ENCODE peak calls at places on chromosomes 13 and 19, in nine cellular contexts. One of them, this sample, is unnamed.

GRCh38 chr13:36130168-36130541 is 1.0 kb downstream of the DCLK1 start:
- DNase-seq in progenitor cell of endocrine pancreas: no peak
- DNase-seq in tibial nerve: no peak
- DNase-seq in astrocyte: no peak
- DNase-seq in fibroblast of pulmonary artery: no peak
- DNase-seq in tibial artery: no peak
- DNase-seq in heart left ventricle: no peak
- DNase-seq in endothelial cell: no peak
- DNase-seq in K562: no peak
- DNase-seq in this sample: no peak

GRCh38 chr19:17681505-17682125 is 6.5 kb downstream of the UNC13A start:
- DNase-seq in fibroblast of pulmonary artery: peak
- DNase-seq in heart left ventricle: peak
- DNase-seq in tibial nerve: no peak
- DNase-seq in tibial artery: no peak
- DNase-seq in K562: peak
- DNase-seq in progenitor cell of endocrine pancreas: peak
- DNase-seq in astrocyte: peak
- DNase-seq in endothelial cell: peak
- DNase-seq in this sample: no peak

GRCh38 chr13:27298849-27299248 is 28.2 kb downstream of the RASL11A start:
- DNase-seq in fibroblast of pulmonary artery: no peak
- DNase-seq in astrocyte: no peak
- DNase-seq in endothelial cell: no peak
- DNase-seq in heart left ventricle: no peak
- DNase-seq in K562: no peak
- DNase-seq in progenitor cell of endocrine pancreas: no peak
- DNase-seq in tibial artery: no peak
- DNase-seq in tibial nerve: no peak
- DNase-seq in this sample: no peak

GRCh38 chr13:113998781-113999617 is 25.1 kb upstream of the C13orf46 start:
- DNase-seq in K562: no peak
- DNase-seq in tibial artery: no peak
- DNase-seq in fibroblast of pulmonary artery: no peak
- DNase-seq in tibial nerve: no peak
- DNase-seq in heart left ventricle: peak
- DNase-seq in endothelial cell: no peak
- DNase-seq in progenitor cell of endocrine pancreas: no peak
- DNase-seq in astrocyte: no peak
- DNase-seq in this sample: no peak

GRCh38 chr19:44282846-44283245 is 22.0 kb downstream of the ZNF235 start:
- DNase-seq in tibial artery: no peak
- DNase-seq in endothelial cell: no peak
- DNase-seq in heart left ventricle: no peak
- DNase-seq in progenitor cell of endocrine pancreas: no peak
- DNase-seq in tibial nerve: no peak
- DNase-seq in fibroblast of pulmonary artery: no peak
- DNase-seq in astrocyte: no peak
- DNase-seq in K562: no peak
- DNase-seq in this sample: no peak

GRCh38 chr13:49652691-49653305 is 24.5 kb downstream of the ARL11 start:
- DNase-seq in fibroblast of pulmonary artery: peak
- DNase-seq in tibial artery: no peak
- DNase-seq in progenitor cell of endocrine pancreas: no peak
- DNase-seq in heart left ventricle: no peak
- DNase-seq in astrocyte: no peak
- DNase-seq in endothelial cell: peak
- DNase-seq in K562: peak
- DNase-seq in tibial nerve: no peak
- DNase-seq in this sample: no peak

GRCh38 chr19:8238251-8238650 is 29.1 kb downstream of the CERS4 start:
- DNase-seq in heart left ventricle: no peak
- DNase-seq in fibroblast of pulmonary artery: no peak
- DNase-seq in progenitor cell of endocrine pancreas: no peak
- DNase-seq in tibial nerve: no peak
- DNase-seq in K562: no peak
- DNase-seq in tibial artery: no peak
- DNase-seq in astrocyte: no peak
- DNase-seq in endothelial cell: no peak
- DNase-seq in this sample: no peak

GRCh38 chr19:35299523-35300339 is 7.8 kb downstream of the MAG start:
- DNase-seq in tibial nerve: no peak
- DNase-seq in fibroblast of pulmonary artery: no peak
- DNase-seq in endothelial cell: no peak
- DNase-seq in astrocyte: no peak
- DNase-seq in tibial artery: no peak
- DNase-seq in progenitor cell of endocrine pancreas: no peak
- DNase-seq in heart left ventricle: no peak
- DNase-seq in K562: peak
- DNase-seq in this sample: no peak

GRCh38 chr13:79869326-79869725 is 388.4 kb downstream of the NDFIP2 start:
- DNase-seq in K562: no peak
- DNase-seq in progenitor cell of endocrine pancreas: no peak
- DNase-seq in tibial nerve: no peak
- DNase-seq in astrocyte: peak
- DNase-seq in fibroblast of pulmonary artery: peak
- DNase-seq in tibial artery: no peak
- DNase-seq in heart left ventricle: no peak
- DNase-seq in endothelial cell: no peak
- DNase-seq in this sample: no peak

GRCh38 chr13:27578121-27579030 is 42.0 kb downstream of the LNX2 start:
- DNase-seq in endothelial cell: no peak
- DNase-seq in fibroblast of pulmonary artery: peak
- DNase-seq in astrocyte: peak
- DNase-seq in tibial artery: no peak
- DNase-seq in tibial nerve: no peak
- DNase-seq in K562: no peak
- DNase-seq in progenitor cell of endocrine pancreas: no peak
- DNase-seq in heart left ventricle: no peak
- DNase-seq in this sample: peak

GRCh38 chr19:33194527-33194883 is 375 bp downstream of the LRP3 start:
- DNase-seq in astrocyte: no peak
- DNase-seq in tibial nerve: no peak
- DNase-seq in K562: no peak
- DNase-seq in tibial artery: no peak
- DNase-seq in fibroblast of pulmonary artery: no peak
- DNase-seq in endothelial cell: no peak
- DNase-seq in progenitor cell of endocrine pancreas: no peak
- DNase-seq in heart left ventricle: peak
- DNase-seq in this sample: no peak

GRCh38 chr13:84191199-84191598 is 308.9 kb upstream of the SLITRK1 start:
- DNase-seq in endothelial cell: no peak
- DNase-seq in tibial nerve: no peak
- DNase-seq in astrocyte: peak
- DNase-seq in K562: no peak
- DNase-seq in fibroblast of pulmonary artery: peak
- DNase-seq in heart left ventricle: no peak
- DNase-seq in tibial artery: no peak
- DNase-seq in progenitor cell of endocrine pancreas: no peak
- DNase-seq in this sample: no peak

GRCh38 chr13:30376426-30377311 is 45.6 kb upstream of the UBE2L5 start:
- DNase-seq in heart left ventricle: no peak
- DNase-seq in tibial artery: no peak
- DNase-seq in endothelial cell: no peak
- DNase-seq in progenitor cell of endocrine pancreas: no peak
- DNase-seq in K562: no peak
- DNase-seq in astrocyte: no peak
- DNase-seq in tibial nerve: no peak
- DNase-seq in fibroblast of pulmonary artery: no peak
- DNase-seq in this sample: no peak

GRCh38 chr13:40402931-40403412 is 263.5 kb downstream of the FOXO1 start:
- DNase-seq in astrocyte: peak
- DNase-seq in K562: no peak
- DNase-seq in fibroblast of pulmonary artery: peak
- DNase-seq in tibial nerve: no peak
- DNase-seq in progenitor cell of endocrine pancreas: no peak
- DNase-seq in endothelial cell: no peak
- DNase-seq in tibial artery: no peak
- DNase-seq in heart left ventricle: no peak
- DNase-seq in this sample: no peak

GRCh38 chr19:39539165-39539518 is 819 bp downstream of the EID2 start:
- DNase-seq in fibroblast of pulmonary artery: peak
- DNase-seq in heart left ventricle: no peak
- DNase-seq in astrocyte: peak
- DNase-seq in progenitor cell of endocrine pancreas: no peak
- DNase-seq in tibial artery: no peak
- DNase-seq in endothelial cell: no peak
- DNase-seq in K562: peak
- DNase-seq in tibial nerve: no peak
- DNase-seq in this sample: no peak

GRCh38 chr13:49610176-49610575 is 18.1 kb upstream of the ARL11 start:
- DNase-seq in progenitor cell of endocrine pancreas: no peak
- DNase-seq in endothelial cell: no peak
- DNase-seq in K562: no peak
- DNase-seq in astrocyte: no peak
- DNase-seq in tibial artery: no peak
- DNase-seq in tibial nerve: no peak
- DNase-seq in heart left ventricle: no peak
- DNase-seq in fibroblast of pulmonary artery: no peak
- DNase-seq in this sample: no peak

GRCh38 chr13:59701261-59701660 is 462.5 kb downstream of the DIAPH3 start:
- DNase-seq in endothelial cell: no peak
- DNase-seq in tibial artery: no peak
- DNase-seq in heart left ventricle: no peak
- DNase-seq in astrocyte: no peak
- DNase-seq in K562: peak
- DNase-seq in tibial nerve: no peak
- DNase-seq in progenitor cell of endocrine pancreas: no peak
- DNase-seq in fibroblast of pulmonary artery: no peak
- DNase-seq in this sample: no peak

GRCh38 chr13:59514316-59514715 is 649.4 kb downstream of the DIAPH3 start:
- DNase-seq in astrocyte: no peak
- DNase-seq in tibial artery: no peak
- DNase-seq in endothelial cell: no peak
- DNase-seq in tibial nerve: no peak
- DNase-seq in fibroblast of pulmonary artery: no peak
- DNase-seq in progenitor cell of endocrine pancreas: no peak
- DNase-seq in K562: no peak
- DNase-seq in heart left ventricle: no peak
- DNase-seq in this sample: no peak

GRCh38 chr13:19910336-19911072 is 47.1 kb upstream of the ZMYM5 start:
- DNase-seq in fibroblast of pulmonary artery: peak
- DNase-seq in astrocyte: peak
- DNase-seq in heart left ventricle: no peak
- DNase-seq in tibial nerve: no peak
- DNase-seq in tibial artery: no peak
- DNase-seq in endothelial cell: no peak
- DNase-seq in progenitor cell of endocrine pancreas: no peak
- DNase-seq in K562: no peak
- DNase-seq in this sample: no peak

DNA sequence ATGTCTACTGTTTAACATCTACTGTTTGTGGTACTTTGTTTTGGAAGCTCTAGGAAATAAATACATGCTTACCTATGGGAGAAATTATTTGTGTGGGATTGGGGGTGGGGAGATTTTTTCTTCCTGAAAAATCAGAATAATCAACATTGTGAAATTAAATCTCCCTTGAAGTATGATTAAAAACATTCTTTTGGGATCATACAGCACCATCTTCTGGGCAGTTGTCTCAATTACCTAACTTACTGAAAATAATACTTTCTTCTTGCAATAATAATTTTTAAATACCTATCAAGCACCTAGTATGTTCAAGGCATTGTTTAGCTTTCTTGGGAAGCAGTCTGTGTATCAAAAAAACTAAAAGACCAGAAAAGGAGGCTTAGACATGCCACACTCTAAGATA is 576.5 kb upstream of the ARGLU1 start:
- DNase-seq in progenitor cell of endocrine pancreas: no peak
- DNase-seq in tibial artery: no peak
- DNase-seq in endothelial cell: no peak
- DNase-seq in fibroblast of pulmonary artery: peak
- DNase-seq in heart left ventricle: no peak
- DNase-seq in tibial nerve: no peak
- DNase-seq in K562: no peak
- DNase-seq in astrocyte: peak
- DNase-seq in this sample: no peak
- TF ChIP-seq CTCF in progenitor cell of endocrine pancreas: peak
- TF ChIP-seq CTCF in tibial artery: no peak
- TF ChIP-seq CTCF in endothelial cell: peak
- TF ChIP-seq CTCF in fibroblast of pulmonary artery: peak
- TF ChIP-seq CTCF in heart left ventricle: no peak
- TF ChIP-seq CTCF in tibial nerve: no peak
- TF ChIP-seq CTCF in K562: no peak
- TF ChIP-seq CTCF in astrocyte: peak
- TF ChIP-seq CTCF in this sample: no peak

DNA sequence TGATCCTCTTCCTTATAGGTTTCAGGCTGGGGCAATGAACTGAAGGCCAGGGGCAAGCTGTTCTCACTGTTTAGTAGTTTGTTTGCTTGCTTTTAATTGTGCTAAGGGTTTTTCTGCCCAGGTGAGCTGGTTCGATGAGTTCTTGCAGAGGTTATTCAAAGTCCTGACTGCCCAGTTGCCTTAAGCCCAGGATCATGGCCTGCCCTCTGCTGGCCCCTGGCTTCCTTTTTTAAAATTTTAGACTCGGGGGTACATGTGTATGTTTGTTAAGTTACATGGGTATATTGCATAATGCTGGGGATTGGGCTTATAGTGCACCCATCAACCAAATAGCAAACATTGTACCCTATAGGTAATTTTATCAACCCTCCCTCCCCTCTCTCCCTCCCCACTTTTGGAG is 65.7 kb downstream of the ZNF536 start:
- DNase-seq in progenitor cell of endocrine pancreas: no peak
- DNase-seq in endothelial cell: no peak
- DNase-seq in fibroblast of pulmonary artery: no peak
- DNase-seq in heart left ventricle: no peak
- DNase-seq in K562: no peak
- DNase-seq in tibial nerve: no peak
- DNase-seq in astrocyte: no peak
- DNase-seq in tibial artery: no peak
- DNase-seq in this sample: no peak
- TF ChIP-seq CTCF in progenitor cell of endocrine pancreas: peak
- TF ChIP-seq CTCF in endothelial cell: no peak
- TF ChIP-seq CTCF in fibroblast of pulmonary artery: no peak
- TF ChIP-seq CTCF in heart left ventricle: no peak
- TF ChIP-seq CTCF in K562: no peak
- TF ChIP-seq CTCF in tibial nerve: no peak
- TF ChIP-seq CTCF in astrocyte: no peak
- TF ChIP-seq CTCF in tibial artery: no peak
- TF ChIP-seq CTCF in this sample: no peak

GRCh38 chr13:91045351-91046034 is 302.0 kb upstream of the MIR17HG start:
- DNase-seq in fibroblast of pulmonary artery: peak
- DNase-seq in K562: no peak
- DNase-seq in heart left ventricle: no peak
- DNase-seq in progenitor cell of endocrine pancreas: no peak
- DNase-seq in tibial nerve: no peak
- DNase-seq in tibial artery: no peak
- DNase-seq in astrocyte: no peak
- DNase-seq in endothelial cell: peak
- DNase-seq in this sample: no peak
- TF ChIP-seq CTCF in fibroblast of pulmonary artery: peak
- TF ChIP-seq CTCF in K562: no peak
- TF ChIP-seq CTCF in heart left ventricle: no peak
- TF ChIP-seq CTCF in progenitor cell of endocrine pancreas: peak
- TF ChIP-seq CTCF in tibial nerve: peak
- TF ChIP-seq CTCF in tibial artery: no peak
- TF ChIP-seq CTCF in astrocyte: peak
- TF ChIP-seq CTCF in endothelial cell: peak
- TF ChIP-seq CTCF in this sample: no peak

DNA sequence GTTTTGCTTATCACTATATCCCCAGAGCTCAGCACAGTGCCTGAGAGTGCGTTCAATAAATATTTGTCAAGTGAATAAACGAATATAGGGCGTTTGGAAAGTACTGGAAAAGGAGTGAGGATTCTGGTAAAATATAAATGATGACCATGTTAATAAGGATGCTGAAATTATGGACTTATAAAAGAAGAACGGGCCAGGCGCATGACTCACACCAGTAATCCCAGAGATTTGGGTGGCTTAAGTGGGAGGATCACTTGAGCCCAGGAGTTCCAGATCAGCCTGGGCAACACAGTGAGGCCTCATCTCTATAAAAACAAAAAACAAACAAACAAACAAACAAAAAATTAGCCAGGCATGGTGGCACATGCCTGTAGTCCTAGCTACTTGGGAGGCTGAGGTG is 198.1 kb downstream of the VWA8 start:
- DNase-seq in heart left ventricle: no peak
- DNase-seq in endothelial cell: no peak
- DNase-seq in tibial artery: no peak
- DNase-seq in fibroblast of pulmonary artery: no peak
- DNase-seq in astrocyte: no peak
- DNase-seq in progenitor cell of endocrine pancreas: no peak
- DNase-seq in tibial nerve: no peak
- DNase-seq in K562: no peak
- DNase-seq in this sample: no peak
- TF ChIP-seq CTCF in heart left ventricle: no peak
- TF ChIP-seq CTCF in endothelial cell: no peak
- TF ChIP-seq CTCF in tibial artery: no peak
- TF ChIP-seq CTCF in fibroblast of pulmonary artery: no peak
- TF ChIP-seq CTCF in astrocyte: no peak
- TF ChIP-seq CTCF in progenitor cell of endocrine pancreas: no peak
- TF ChIP-seq CTCF in tibial nerve: no peak
- TF ChIP-seq CTCF in K562: no peak
- TF ChIP-seq CTCF in this sample: no peak

This sample was measured in AG04449.